ENCODE peak calls at places on chromosomes 6 and 20, in five cellular contexts. O is H1, Q is K562, J is GM12878, Z is HepG2. E is an unnamed sample.
A peak's percentile ranks its signal among the peaks of the same experiment; 100 is the strongest.

GRCh38 chr20:3080939-3081388 is 3.6 kb downstream of the AVP start:
- DNase-seq in O (no peak), Q (no peak), J (no peak), Z (no peak), E (no peak)

GRCh38 chr6:108250240-108250866 is 10.5 kb downstream of the SNX3 start:
- DNase-seq in O (no peak), Q (peak; percentile 61), J (no peak), Z (no peak), E (no peak)

GRCh38 chr20:32518593-32519366 is 66.4 kb downstream of the NOL4L start:
- DNase-seq in O (no peak), Q (no peak), J (no peak), Z (no peak), E (no peak)

GRCh38 chr6:19892250-19892649 is 55.1 kb downstream of the ID4 start:
- DNase-seq in O (no peak), Q (no peak), J (no peak), Z (no peak), E (no peak)

GRCh38 chr6:17967668-17968067 is 19.8 kb downstream of the KIF13A start:
- DNase-seq in O (no peak), Q (no peak), J (no peak), Z (no peak), E (no peak)

GRCh38 chr6:131761061-131761761 is 46.6 kb upstream of the ENPP1 start:
- DNase-seq in O (no peak), Q (no peak), J (no peak), Z (no peak), E (no peak)

GRCh38 chr6:3397229-3398164 is 59.4 kb downstream of the SLC22A23 start:
- DNase-seq in O (no peak), Q (no peak), J (no peak), Z (no peak), E (no peak)

GRCh38 chr6:73258721-73259120 is 4.3 kb downstream of the KHDC1 start:
- DNase-seq in O (no peak), Q (no peak), J (no peak), Z (no peak), E (no peak)

GRCh38 chr20:21238400-21238799 is 64.7 kb upstream of the XRN2 start:
- DNase-seq in O (no peak), Q (no peak), J (no peak), Z (no peak), E (no peak)

GRCh38 chr20:13222319-13222716 is 1.2 kb downstream of the ISM1 start:
- DNase-seq in O (no peak), Q (no peak), J (no peak), Z (no peak), E (no peak)

GRCh38 chr6:53455678-53456077 is 89.2 kb downstream of the GCLC start:
- DNase-seq in O (no peak), Q (no peak), J (no peak), Z (no peak), E (no peak)

GRCh38 chr6:37221585-37222124 is 35.9 kb upstream of the TBC1D22B start:
- DNase-seq in O (no peak), Q (peak; percentile 38), J (no peak), Z (no peak), E (no peak)

GRCh38 chr6:106181664-106182418 is 95.7 kb downstream of the PRDM1 start:
- DNase-seq in O (no peak), Q (no peak), J (peak; percentile 40), Z (no peak), E (no peak)

GRCh38 chr6:27161946-27162603 is 85.4 kb upstream of the PRSS16 start:
- DNase-seq in O (no peak), Q (peak; percentile 86), J (no peak), Z (peak; percentile 27), E (no peak)

GRCh38 chr6:136761227-136761922 is 30.9 kb downstream of the MAP3K5 start:
- DNase-seq in O (no peak), Q (peak; percentile 76), J (no peak), Z (no peak), E (no peak)

GRCh38 chr20:44215125-44215524 is 4.6 kb upstream of the OSER1 start:
- DNase-seq in O (no peak), Q (peak; percentile 75), J (no peak), Z (peak; percentile 78), E (no peak)

GRCh38 chr6:34317882-34318491 is 69.2 kb upstream of the SMIM29 start:
- DNase-seq in O (no peak), Q (no peak), J (no peak), Z (no peak), E (no peak)

GRCh38 chr20:32709528-32710121 is 33.6 kb downstream of the COMMD7 start:
- DNase-seq in O (no peak), Q (no peak), J (no peak), Z (peak; percentile 64), E (no peak)

DNA sequence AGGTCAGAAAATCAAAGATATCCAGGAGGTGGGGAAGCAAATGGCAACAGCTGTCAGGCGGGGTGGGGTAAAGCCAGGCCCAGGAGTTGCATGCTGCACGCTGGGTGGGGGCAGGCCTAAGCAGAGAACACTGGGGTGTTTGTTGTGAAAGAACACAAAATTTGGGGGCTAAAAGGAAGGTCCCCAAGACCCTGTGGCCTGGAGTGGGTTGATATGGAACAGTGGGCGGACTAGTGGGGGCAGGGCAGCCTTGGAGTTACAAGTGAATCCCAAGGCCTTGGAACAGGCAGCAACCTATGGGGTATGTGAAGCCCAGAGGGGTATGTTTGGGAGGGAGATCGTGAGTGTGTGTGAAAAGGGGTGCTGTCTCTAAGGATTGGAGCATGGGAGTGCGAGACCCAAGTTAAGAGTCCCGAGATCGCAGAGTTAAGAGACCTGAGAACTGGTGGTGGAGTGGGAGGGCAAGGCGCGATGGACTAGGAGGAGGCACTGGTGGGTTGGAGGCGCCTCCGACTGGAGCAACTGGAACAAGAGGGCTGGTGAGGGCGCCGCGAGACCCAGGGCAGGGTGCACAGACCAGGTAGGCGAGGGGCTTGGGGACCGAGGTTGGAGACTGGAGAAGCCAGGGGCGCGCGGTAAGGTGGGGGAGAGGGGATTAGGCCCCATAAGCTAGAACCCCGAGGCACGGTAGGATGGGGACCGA is 658 bp downstream of the CUL7 start:
- DNase-seq in O (no peak), Q (peak; percentile 67), J (no peak), Z (no peak), E (no peak)
- TF ChIP-seq TAF1 in O (no peak), Q (no peak), J (no peak), Z (no peak), E (no peak)

GRCh38 chr20:46257887-46258286 is 50.4 kb downstream of the CDH22 start:
- DNase-seq in O (no peak), Q (no peak), J (no peak), Z (no peak), E (no peak)

GRCh38 chr20:46256293-46256692 is 52.0 kb downstream of the CDH22 start:
- DNase-seq in O (no peak), Q (no peak), J (no peak), Z (no peak), E (no peak)

GRCh38 chr20:46252352-46253091 is 55.8 kb downstream of the CDH22 start:
- DNase-seq in O (no peak), Q (no peak), J (no peak), Z (no peak), E (no peak)

GRCh38 chr20:46253391-46253790 is 54.9 kb downstream of the CDH22 start:
- DNase-seq in O (peak; percentile 27), Q (no peak), J (no peak), Z (peak; percentile 29), E (no peak)

DNA sequence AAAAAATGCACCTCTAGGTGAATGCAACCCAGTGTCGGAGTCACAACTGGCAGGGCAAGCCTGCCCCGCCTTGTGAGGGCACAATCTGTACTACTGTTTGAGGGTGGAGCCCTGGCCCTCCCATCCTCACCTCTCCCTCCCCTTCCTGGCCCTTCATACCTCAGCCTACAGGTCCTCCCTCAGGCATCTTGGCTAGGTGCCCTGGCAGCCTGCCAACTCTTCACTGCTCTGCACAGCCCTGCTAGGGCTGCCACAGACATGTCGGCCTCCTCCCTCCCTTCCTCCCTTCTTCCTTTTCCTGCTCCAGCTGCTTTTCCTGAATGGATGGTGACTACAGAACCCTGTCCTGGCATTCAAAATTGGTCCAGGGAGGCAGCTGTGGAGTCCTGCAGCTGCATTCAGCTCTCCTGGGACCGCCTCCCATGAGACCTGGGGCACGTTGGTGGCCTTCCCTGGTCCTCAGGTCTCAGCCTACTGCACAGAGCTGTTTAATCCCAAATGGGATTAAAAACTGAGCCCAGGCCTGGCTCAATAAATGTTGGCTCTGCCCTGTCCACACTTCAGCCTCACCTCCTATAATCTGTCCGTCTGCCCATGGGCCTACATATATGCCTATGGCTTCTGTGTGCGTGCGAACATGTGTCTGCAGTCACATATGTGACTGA is 52.7 kb downstream of the CDH22 start:
- DNase-seq in O (no peak), Q (peak; percentile 61), J (no peak), Z (peak; percentile 64), E (no peak)
- TF ChIP-seq POLR2AphosphoS5 in O (no peak), Q (no peak), J (no peak), Z (no peak), E (no peak)

GRCh38 chr20:25195014-25195961 is at the start of gene ENTPD6:
- DNase-seq in O (no peak), Q (peak; percentile 90), J (peak; percentile 63), Z (peak; percentile 90), E (peak; percentile 94)
- TF ChIP-seq POLR2A in O (no peak), Q (peak; percentile 60), J (peak; percentile 79), Z (peak; percentile 89), E (peak; percentile 54)

GRCh38 chr20:63500902-63501817 is 2.3 kb upstream of the EEF1A2 start:
- DNase-seq in O (no peak), Q (no peak), J (no peak), Z (no peak), E (no peak)
- TF ChIP-seq TAF1 in O (no peak), Q (no peak), J (no peak), Z (no peak), E (no peak)

GRCh38 chr6:10384333-10384718 is 30.5 kb downstream of the TFAP2A start:
- DNase-seq in O (no peak), Q (no peak), J (no peak), Z (no peak), E (no peak)
- TF ChIP-seq POLR2AphosphoS5 in O (no peak), Q (no peak), J (no peak), Z (no peak), E (no peak)

DNA sequence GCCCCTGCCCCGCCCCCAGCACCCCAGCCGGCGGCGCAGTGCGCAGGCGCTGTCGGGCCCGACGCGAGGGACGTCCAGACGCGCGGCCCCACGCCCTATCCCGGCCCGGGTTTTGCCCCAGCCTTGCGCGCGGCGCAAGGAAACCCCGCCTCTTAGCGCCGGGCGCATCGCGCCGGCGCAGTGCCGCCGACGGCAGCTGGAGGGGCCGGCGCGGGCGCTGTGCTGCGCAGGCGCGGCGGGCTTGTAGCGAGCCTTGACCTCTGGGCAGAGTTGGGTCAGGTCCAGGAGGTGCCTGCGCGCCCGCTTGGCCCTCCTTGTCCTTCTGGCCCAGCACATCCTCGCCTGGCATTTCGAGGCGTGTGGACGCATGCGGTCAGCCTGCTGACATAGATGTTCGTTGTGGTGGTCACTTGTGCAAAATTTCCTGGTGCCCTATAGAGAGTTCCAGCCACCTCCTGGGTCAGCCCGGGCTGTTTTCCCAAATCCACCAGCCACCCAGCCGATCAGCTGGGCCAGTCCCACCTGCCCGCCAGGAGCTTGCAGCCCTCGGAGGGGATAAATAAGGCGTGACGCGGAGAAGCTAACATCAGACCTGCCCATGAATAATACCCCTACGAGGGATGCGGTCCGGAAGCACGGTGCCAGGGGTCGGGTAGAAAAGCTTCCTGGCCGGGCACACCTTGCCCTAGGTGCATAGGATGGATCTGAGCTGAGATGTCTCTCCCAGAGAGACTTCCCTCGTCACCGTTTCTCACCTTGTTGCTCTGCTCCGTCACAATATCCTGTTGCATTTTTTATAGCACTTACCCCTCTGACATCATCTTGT is 423 bp upstream of the PRELID3B start:
- DNase-seq in O (peak; percentile 43), Q (peak; percentile 97), J (peak; percentile 61), Z (peak; percentile 56), E (peak; percentile 97)
- TF ChIP-seq POLR2A in O (no peak), Q (peak; percentile 49), J (peak; percentile 78), Z (no peak), E (peak; percentile 68)